ENCODE peak calls at places on chromosome 1, in nine cellular contexts. One of them, this sample, is unnamed.

GRCh38 chr1:63906053-63906704 is 132.4 kb downstream of the ROR1 start:
- DNase-seq in PC-3: no peak
- DNase-seq in AG08395: no peak
- DNase-seq in activated CD4-positive, CD25-positive, alpha-beta regulatory T cell treated with anti-CD3 and anti-CD28 coated beads, Interleukin-2, amount 50 U/mL, for 16 hours: no peak
- DNase-seq in ecto neural progenitor cell: no peak
- DNase-seq in bronchial epithelial cell: no peak
- DNase-seq in EH: no peak
- DNase-seq in central memory CD4-positive, alpha-beta T cell: no peak
- DNase-seq in posterior vena cava: no peak
- DNase-seq in this sample: no peak

GRCh38 chr1:99599678-99600175 is 46.2 kb upstream of the PALMD start:
- DNase-seq in EH: peak; percentile 96
- DNase-seq in posterior vena cava: peak; percentile 90
- DNase-seq in ecto neural progenitor cell: no peak
- DNase-seq in PC-3: peak; percentile 84
- DNase-seq in central memory CD4-positive, alpha-beta T cell: no peak
- DNase-seq in bronchial epithelial cell: peak; percentile 65
- DNase-seq in activated CD4-positive, CD25-positive, alpha-beta regulatory T cell treated with anti-CD3 and anti-CD28 coated beads, Interleukin-2, amount 50 U/mL, for 16 hours: no peak
- DNase-seq in AG08395: peak; percentile 86
- DNase-seq in this sample: peak; percentile 89

GRCh38 chr1:109298666-109299086 is 8.1 kb downstream of the MYBPHL start:
- DNase-seq in posterior vena cava: no peak
- DNase-seq in EH: no peak
- DNase-seq in central memory CD4-positive, alpha-beta T cell: no peak
- DNase-seq in PC-3: peak; percentile 11
- DNase-seq in ecto neural progenitor cell: no peak
- DNase-seq in activated CD4-positive, CD25-positive, alpha-beta regulatory T cell treated with anti-CD3 and anti-CD28 coated beads, Interleukin-2, amount 50 U/mL, for 16 hours: no peak
- DNase-seq in AG08395: peak; percentile 51
- DNase-seq in bronchial epithelial cell: peak; percentile 46
- DNase-seq in this sample: peak; percentile 61

GRCh38 chr1:181090653-181091126 is 2.2 kb downstream of the IER5 start:
- DNase-seq in activated CD4-positive, CD25-positive, alpha-beta regulatory T cell treated with anti-CD3 and anti-CD28 coated beads, Interleukin-2, amount 50 U/mL, for 16 hours: no peak
- DNase-seq in EH: no peak
- DNase-seq in ecto neural progenitor cell: no peak
- DNase-seq in bronchial epithelial cell: peak; percentile 77
- DNase-seq in PC-3: peak; percentile 39
- DNase-seq in central memory CD4-positive, alpha-beta T cell: peak; percentile 49
- DNase-seq in posterior vena cava: no peak
- DNase-seq in AG08395: no peak
- DNase-seq in this sample: no peak

GRCh38 chr1:224466151-224466550 is 31.6 kb upstream of the WDR26 start:
- DNase-seq in ecto neural progenitor cell: no peak
- DNase-seq in posterior vena cava: no peak
- DNase-seq in PC-3: no peak
- DNase-seq in activated CD4-positive, CD25-positive, alpha-beta regulatory T cell treated with anti-CD3 and anti-CD28 coated beads, Interleukin-2, amount 50 U/mL, for 16 hours: no peak
- DNase-seq in EH: no peak
- DNase-seq in central memory CD4-positive, alpha-beta T cell: no peak
- DNase-seq in AG08395: no peak
- DNase-seq in bronchial epithelial cell: no peak
- DNase-seq in this sample: no peak

GRCh38 chr1:30478288-30478687 is 245.1 kb downstream of the MATN1 start:
- DNase-seq in activated CD4-positive, CD25-positive, alpha-beta regulatory T cell treated with anti-CD3 and anti-CD28 coated beads, Interleukin-2, amount 50 U/mL, for 16 hours: no peak
- DNase-seq in ecto neural progenitor cell: no peak
- DNase-seq in bronchial epithelial cell: no peak
- DNase-seq in EH: no peak
- DNase-seq in central memory CD4-positive, alpha-beta T cell: no peak
- DNase-seq in posterior vena cava: peak; percentile 38
- DNase-seq in PC-3: no peak
- DNase-seq in AG08395: no peak
- DNase-seq in this sample: no peak

GRCh38 chr1:156709743-156710489 is 4.5 kb upstream of the CRABP2 start:
- DNase-seq in activated CD4-positive, CD25-positive, alpha-beta regulatory T cell treated with anti-CD3 and anti-CD28 coated beads, Interleukin-2, amount 50 U/mL, for 16 hours: no peak
- DNase-seq in AG08395: peak; percentile 91
- DNase-seq in ecto neural progenitor cell: no peak
- DNase-seq in bronchial epithelial cell: peak; percentile 84
- DNase-seq in central memory CD4-positive, alpha-beta T cell: no peak
- DNase-seq in posterior vena cava: peak; percentile 92
- DNase-seq in EH: peak; percentile 85
- DNase-seq in PC-3: peak; percentile 83
- DNase-seq in this sample: peak; percentile 85

GRCh38 chr1:94325379-94326302 is 88.3 kb upstream of the ARHGAP29 start:
- DNase-seq in AG08395: peak; percentile 93
- DNase-seq in bronchial epithelial cell: peak; percentile 100
- DNase-seq in activated CD4-positive, CD25-positive, alpha-beta regulatory T cell treated with anti-CD3 and anti-CD28 coated beads, Interleukin-2, amount 50 U/mL, for 16 hours: no peak
- DNase-seq in posterior vena cava: no peak
- DNase-seq in PC-3: peak; percentile 99
- DNase-seq in ecto neural progenitor cell: no peak
- DNase-seq in central memory CD4-positive, alpha-beta T cell: no peak
- DNase-seq in EH: peak; percentile 99
- DNase-seq in this sample: peak; percentile 83

GRCh38 chr1:36408479-36408878 is 10.8 kb upstream of the LSM10 start:
- DNase-seq in activated CD4-positive, CD25-positive, alpha-beta regulatory T cell treated with anti-CD3 and anti-CD28 coated beads, Interleukin-2, amount 50 U/mL, for 16 hours: no peak
- DNase-seq in PC-3: peak; percentile 44
- DNase-seq in AG08395: peak; percentile 59
- DNase-seq in bronchial epithelial cell: peak; percentile 3
- DNase-seq in EH: peak; percentile 79
- DNase-seq in ecto neural progenitor cell: no peak
- DNase-seq in posterior vena cava: no peak
- DNase-seq in central memory CD4-positive, alpha-beta T cell: no peak
- DNase-seq in this sample: peak; percentile 50

GRCh38 chr1:60573726-60574409 is 500.3 kb upstream of the C1orf87 start:
- DNase-seq in activated CD4-positive, CD25-positive, alpha-beta regulatory T cell treated with anti-CD3 and anti-CD28 coated beads, Interleukin-2, amount 50 U/mL, for 16 hours: no peak
- DNase-seq in bronchial epithelial cell: peak; percentile 96
- DNase-seq in EH: peak; percentile 49
- DNase-seq in posterior vena cava: no peak
- DNase-seq in AG08395: peak; percentile 10
- DNase-seq in ecto neural progenitor cell: no peak
- DNase-seq in central memory CD4-positive, alpha-beta T cell: no peak
- DNase-seq in PC-3: peak; percentile 88
- DNase-seq in this sample: no peak

GRCh38 chr1:207388721-207389120 is 65.4 kb upstream of the CR2 start:
- DNase-seq in posterior vena cava: no peak
- DNase-seq in ecto neural progenitor cell: no peak
- DNase-seq in bronchial epithelial cell: no peak
- DNase-seq in EH: no peak
- DNase-seq in AG08395: no peak
- DNase-seq in PC-3: no peak
- DNase-seq in central memory CD4-positive, alpha-beta T cell: no peak
- DNase-seq in activated CD4-positive, CD25-positive, alpha-beta regulatory T cell treated with anti-CD3 and anti-CD28 coated beads, Interleukin-2, amount 50 U/mL, for 16 hours: no peak
- DNase-seq in this sample: no peak

GRCh38 chr1:167105150-167105840 is 11.4 kb downstream of the STYXL2 start:
- DNase-seq in posterior vena cava: no peak
- DNase-seq in bronchial epithelial cell: no peak
- DNase-seq in AG08395: no peak
- DNase-seq in central memory CD4-positive, alpha-beta T cell: no peak
- DNase-seq in activated CD4-positive, CD25-positive, alpha-beta regulatory T cell treated with anti-CD3 and anti-CD28 coated beads, Interleukin-2, amount 50 U/mL, for 16 hours: no peak
- DNase-seq in ecto neural progenitor cell: no peak
- DNase-seq in EH: no peak
- DNase-seq in PC-3: peak; percentile 62
- DNase-seq in this sample: peak; percentile 18

This sample was measured in myocyte.